ENCODE peak calls at places on chromosomes 5 and 9, in five cellular contexts. One of them, this sample, is unnamed. For H3K36me3, the result is how much of the 10 kb centered on the place peaks cover.

GRCh38 chr5:21646469-21646868 is 1206.7 kb downstream of the CDH12 start:
- DNase-seq in left ventricle myocardium inferior: no peak
- DNase-seq in PC-9: no peak
- DNase-seq in body of pancreas: no peak
- DNase-seq in heart right ventricle: no peak
- DNase-seq in this sample: no peak

GRCh38 chr9:38200431-38200830 is 131.4 kb upstream of the SHB start:
- DNase-seq in left ventricle myocardium inferior: no peak
- DNase-seq in PC-9: no peak
- DNase-seq in body of pancreas: no peak
- DNase-seq in heart right ventricle: no peak
- DNase-seq in this sample: no peak

GRCh38 chr5:60339691-60340191 is 360.2 kb downstream of the DEPDC1B start:
- DNase-seq in left ventricle myocardium inferior: peak
- DNase-seq in PC-9: no peak
- DNase-seq in body of pancreas: no peak
- DNase-seq in heart right ventricle: no peak
- DNase-seq in this sample: no peak

GRCh38 chr5:154857091-154857533 is 1.3 kb upstream of the CNOT8 start:
- DNase-seq in left ventricle myocardium inferior: peak
- DNase-seq in PC-9: no peak
- DNase-seq in body of pancreas: no peak
- DNase-seq in heart right ventricle: peak
- DNase-seq in this sample: no peak

GRCh38 chr5:126814721-126815404 is 37.9 kb downstream of the LMNB1 start:
- DNase-seq in left ventricle myocardium inferior: no peak
- DNase-seq in PC-9: no peak
- DNase-seq in body of pancreas: no peak
- DNase-seq in heart right ventricle: no peak
- DNase-seq in this sample: no peak

GRCh38 chr5:58057324-58057723 is 402.6 kb downstream of the PLK2 start:
- DNase-seq in left ventricle myocardium inferior: no peak
- DNase-seq in PC-9: no peak
- DNase-seq in body of pancreas: no peak
- DNase-seq in heart right ventricle: no peak
- DNase-seq in this sample: no peak

GRCh38 chr9:112784020-112784788 is 33.6 kb downstream of the SNX30 start:
- DNase-seq in left ventricle myocardium inferior: no peak
- DNase-seq in PC-9: no peak
- DNase-seq in body of pancreas: peak
- DNase-seq in heart right ventricle: no peak
- DNase-seq in this sample: no peak

GRCh38 chr5:75052461-75053285 is at the start of gene GCNT4:
- DNase-seq in left ventricle myocardium inferior: peak
- DNase-seq in PC-9: peak
- DNase-seq in body of pancreas: peak
- DNase-seq in heart right ventricle: peak
- DNase-seq in this sample: peak

GRCh38 chr5:98602534-98603112 is 170.8 kb upstream of the RGMB start:
- DNase-seq in left ventricle myocardium inferior: no peak
- DNase-seq in PC-9: no peak
- DNase-seq in body of pancreas: no peak
- DNase-seq in heart right ventricle: no peak
- DNase-seq in this sample: no peak

GRCh38 chr5:16578474-16578883 is 38.3 kb downstream of the RETREG1 start:
- DNase-seq in left ventricle myocardium inferior: no peak
- DNase-seq in PC-9: no peak
- DNase-seq in body of pancreas: no peak
- DNase-seq in heart right ventricle: no peak
- DNase-seq in this sample: no peak

GRCh38 chr5:82886911-82887310 is 190.3 kb downstream of the TMEM167A start:
- DNase-seq in left ventricle myocardium inferior: no peak
- DNase-seq in PC-9: no peak
- DNase-seq in body of pancreas: no peak
- DNase-seq in heart right ventricle: no peak
- DNase-seq in this sample: no peak

GRCh38 chr9:114275246-114275994 is 47.5 kb upstream of the ORM1 start:
- DNase-seq in left ventricle myocardium inferior: peak
- DNase-seq in PC-9: no peak
- DNase-seq in body of pancreas: no peak
- DNase-seq in heart right ventricle: no peak
- DNase-seq in this sample: no peak

GRCh38 chr9:20476912-20477311 is 145.4 kb downstream of the MLLT3 start:
- DNase-seq in left ventricle myocardium inferior: no peak
- DNase-seq in PC-9: no peak
- DNase-seq in body of pancreas: no peak
- DNase-seq in heart right ventricle: no peak
- DNase-seq in this sample: no peak

GRCh38 chr5:63262191-63262981 is 683.8 kb downstream of the LRRC70 start:
- DNase-seq in left ventricle myocardium inferior: no peak
- DNase-seq in PC-9: no peak
- DNase-seq in body of pancreas: no peak
- DNase-seq in heart right ventricle: no peak
- DNase-seq in this sample: no peak

GRCh38 chr9:108331596-108331995 is 524.2 kb downstream of the ACTL7B start:
- DNase-seq in left ventricle myocardium inferior: no peak
- DNase-seq in PC-9: no peak
- DNase-seq in body of pancreas: no peak
- DNase-seq in heart right ventricle: no peak
- DNase-seq in this sample: no peak

GRCh38 chr9:3018691-3019230 is 174.9 kb upstream of the PUM3 start:
- DNase-seq in left ventricle myocardium inferior: no peak
- DNase-seq in PC-9: no peak
- DNase-seq in body of pancreas: no peak
- DNase-seq in heart right ventricle: no peak
- DNase-seq in this sample: no peak

GRCh38 chr5:76337949-76338589 is 65.0 kb upstream of the IQGAP2 start:
- DNase-seq in left ventricle myocardium inferior: no peak
- DNase-seq in PC-9: peak
- DNase-seq in body of pancreas: peak
- DNase-seq in heart right ventricle: no peak
- DNase-seq in this sample: peak

GRCh38 chr9:72958485-72959266 is 5.8 kb upstream of the ALDH1A1 start:
- DNase-seq in left ventricle myocardium inferior: no peak
- DNase-seq in PC-9: no peak
- DNase-seq in body of pancreas: no peak
- DNase-seq in heart right ventricle: no peak
- DNase-seq in this sample: no peak

GRCh38 chr9:93013856-93014582 is 44.5 kb upstream of the SUSD3 start:
- DNase-seq in left ventricle myocardium inferior: no peak
- DNase-seq in PC-9: no peak
- DNase-seq in body of pancreas: no peak
- DNase-seq in heart right ventricle: no peak
- DNase-seq in this sample: no peak

GRCh38 chr5:4639959-4640358 is 500.2 kb upstream of the ADAMTS16 start:
- DNase-seq in left ventricle myocardium inferior: no peak
- DNase-seq in PC-9: no peak
- DNase-seq in body of pancreas: no peak
- DNase-seq in heart right ventricle: no peak
- DNase-seq in this sample: no peak

GRCh38 chr5:80867233-80867632 is 92.9 kb upstream of the RASGRF2 start:
- DNase-seq in left ventricle myocardium inferior: no peak
- DNase-seq in PC-9: no peak
- DNase-seq in body of pancreas: no peak
- DNase-seq in heart right ventricle: no peak
- DNase-seq in this sample: no peak

GRCh38 chr5:878125-878524 is 14.5 kb downstream of the BRD9 start:
- DNase-seq in left ventricle myocardium inferior: no peak
- DNase-seq in PC-9: no peak
- DNase-seq in body of pancreas: no peak
- DNase-seq in heart right ventricle: no peak
- DNase-seq in this sample: no peak
- H3K36me3 ChIP-seq in left ventricle myocardium inferior: half or more
- H3K36me3 ChIP-seq in PC-9: half or more
- H3K36me3 ChIP-seq in body of pancreas: under half
- H3K36me3 ChIP-seq in heart right ventricle: under half
- H3K36me3 ChIP-seq in this sample: under half

GRCh38 chr9:18683312-18683711 is 209.4 kb downstream of the ADAMTSL1 start:
- DNase-seq in left ventricle myocardium inferior: no peak
- DNase-seq in PC-9: no peak
- DNase-seq in body of pancreas: no peak
- DNase-seq in heart right ventricle: no peak
- DNase-seq in this sample: peak
- H3K36me3 ChIP-seq in left ventricle myocardium inferior: under half
- H3K36me3 ChIP-seq in PC-9: under half
- H3K36me3 ChIP-seq in body of pancreas: under half
- H3K36me3 ChIP-seq in heart right ventricle: under half
- H3K36me3 ChIP-seq in this sample: under half

DNA sequence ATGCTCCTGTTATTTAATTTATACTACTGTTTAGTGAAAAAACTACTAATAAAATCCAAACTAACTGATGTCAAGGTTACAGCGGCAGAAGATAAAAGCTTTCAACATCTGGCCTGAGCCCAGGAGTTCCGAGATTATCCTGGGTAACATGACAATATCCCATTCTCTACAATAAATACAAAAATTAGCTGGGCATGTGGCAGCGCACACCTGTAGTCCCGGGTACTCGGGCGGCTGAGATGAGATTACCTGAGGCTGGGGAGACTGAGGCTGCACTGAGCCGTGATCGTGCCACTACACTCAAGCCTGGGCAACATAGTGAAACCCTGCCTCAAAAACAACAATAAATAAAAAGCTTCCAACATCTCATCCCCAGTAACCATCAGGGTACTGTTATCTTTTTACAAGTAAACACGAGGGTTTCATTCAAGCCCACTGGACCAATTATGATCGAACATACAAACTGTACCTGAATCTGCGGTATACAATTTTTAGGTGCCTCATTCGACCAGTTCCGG is 1.3 kb downstream of the RPL37 start:
- DNase-seq in left ventricle myocardium inferior: no peak
- DNase-seq in PC-9: no peak
- DNase-seq in body of pancreas: no peak
- DNase-seq in heart right ventricle: no peak
- DNase-seq in this sample: no peak
- H3K36me3 ChIP-seq in left ventricle myocardium inferior: half or more
- H3K36me3 ChIP-seq in PC-9: half or more
- H3K36me3 ChIP-seq in body of pancreas: under half
- H3K36me3 ChIP-seq in heart right ventricle: under half
- H3K36me3 ChIP-seq in this sample: under half

GRCh38 chr5:87400305-87400899 is 12.3 kb downstream of the CCNH start:
- DNase-seq in left ventricle myocardium inferior: no peak
- DNase-seq in PC-9: no peak
- DNase-seq in body of pancreas: no peak
- DNase-seq in heart right ventricle: no peak
- DNase-seq in this sample: no peak

GRCh38 chr5:87403409-87403808 is 9.3 kb downstream of the CCNH start:
- DNase-seq in left ventricle myocardium inferior: no peak
- DNase-seq in PC-9: no peak
- DNase-seq in body of pancreas: no peak
- DNase-seq in heart right ventricle: no peak
- DNase-seq in this sample: no peak

GRCh38 chr5:87401626-87402025 is 11.1 kb downstream of the CCNH start:
- DNase-seq in left ventricle myocardium inferior: no peak
- DNase-seq in PC-9: no peak
- DNase-seq in body of pancreas: no peak
- DNase-seq in heart right ventricle: no peak
- DNase-seq in this sample: no peak

GRCh38 chr5:87399720-87400119 is 13.0 kb downstream of the CCNH start:
- DNase-seq in left ventricle myocardium inferior: no peak
- DNase-seq in PC-9: no peak
- DNase-seq in body of pancreas: no peak
- DNase-seq in heart right ventricle: no peak
- DNase-seq in this sample: no peak

GRCh38 chr5:87398981-87399616 is 13.6 kb downstream of the CCNH start:
- DNase-seq in left ventricle myocardium inferior: no peak
- DNase-seq in PC-9: no peak
- DNase-seq in body of pancreas: no peak
- DNase-seq in heart right ventricle: no peak
- DNase-seq in this sample: no peak
- H3K36me3 ChIP-seq in left ventricle myocardium inferior: half or more
- H3K36me3 ChIP-seq in PC-9: half or more
- H3K36me3 ChIP-seq in body of pancreas: under half
- H3K36me3 ChIP-seq in heart right ventricle: under half
- H3K36me3 ChIP-seq in this sample: under half

DNA sequence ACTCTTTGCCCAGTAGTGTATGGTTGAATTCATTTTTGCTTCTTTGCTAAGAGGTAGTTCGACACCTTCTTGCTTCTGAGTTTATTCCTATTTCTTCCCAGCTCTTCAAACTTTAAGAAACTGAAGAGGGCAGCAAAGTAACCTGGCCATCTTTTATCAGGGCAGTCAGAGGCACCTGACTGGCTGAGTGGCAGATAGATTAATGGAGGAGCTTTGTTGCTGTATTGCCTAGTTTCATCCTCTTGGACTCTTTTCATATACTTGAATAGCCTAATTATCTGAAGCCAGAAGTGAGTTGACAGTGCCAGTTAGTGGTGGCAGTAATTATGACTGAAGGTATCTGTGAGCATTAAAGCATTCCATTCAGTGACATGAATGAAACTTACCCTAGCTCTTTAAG is 82.5 kb downstream of the UHRF2 start:
- DNase-seq in left ventricle myocardium inferior: no peak
- DNase-seq in PC-9: no peak
- DNase-seq in body of pancreas: no peak
- DNase-seq in heart right ventricle: no peak
- DNase-seq in this sample: no peak
- H3K36me3 ChIP-seq in left ventricle myocardium inferior: under half
- H3K36me3 ChIP-seq in PC-9: under half
- H3K36me3 ChIP-seq in body of pancreas: under half
- H3K36me3 ChIP-seq in heart right ventricle: under half
- H3K36me3 ChIP-seq in this sample: under half

GRCh38 chr9:95459867-95460626 is 56.7 kb downstream of the PTCH1 start:
- DNase-seq in left ventricle myocardium inferior: no peak
- DNase-seq in PC-9: no peak
- DNase-seq in body of pancreas: no peak
- DNase-seq in heart right ventricle: no peak
- DNase-seq in this sample: no peak
- H3K36me3 ChIP-seq in left ventricle myocardium inferior: half or more
- H3K36me3 ChIP-seq in PC-9: under half
- H3K36me3 ChIP-seq in body of pancreas: under half
- H3K36me3 ChIP-seq in heart right ventricle: under half
- H3K36me3 ChIP-seq in this sample: under half